ENCODE peak calls at places on chromosomes 16 and 17, in eight cellular contexts. B is cardiac muscle cell, U is heart right ventricle, W is pancreas, S is tibial artery, R is left ventricle myocardium inferior, X is esophagus squamous epithelium, J is SK-N-SH. V is an unnamed sample. For H3K27me3 and H3K4me1, the result is how much of the 10 kb centered on the place peaks cover.

GRCh38 chr16:53219795-53220194 is 165.0 kb downstream of the CHD9 start:
- DNase-seq in R (no peak), S (no peak), X (no peak), J (no peak), W (no peak), B (peak), U (no peak), V (no peak)

GRCh38 chr17:63519972-63520882 is 2.9 kb upstream of the KCNH6 start:
- DNase-seq in S (no peak), U (no peak), R (no peak), J (no peak), X (no peak), W (no peak), B (no peak), V (no peak)

GRCh38 chr17:39134878-39135277 is 16.6 kb downstream of the PLXDC1 start:
- DNase-seq in J (no peak), R (no peak), X (no peak), W (no peak), B (no peak), U (no peak), S (no peak), V (no peak)

GRCh38 chr17:76657505-76658386 is 14.2 kb upstream of the ST6GALNAC1 start:
- DNase-seq in S (no peak), J (no peak), B (no peak), U (no peak), W (no peak), X (no peak), R (no peak), V (no peak)

GRCh38 chr17:66834919-66835454 is at the start of gene CACNG5:
- DNase-seq in U (no peak), W (no peak), R (no peak), J (peak), S (peak), B (no peak), X (no peak), V (peak)

GRCh38 chr16:81693047-81693446 is 86.0 kb upstream of the PLCG2 start:
- DNase-seq in R (no peak), B (no peak), J (no peak), U (no peak), S (no peak), W (no peak), X (no peak), V (no peak)

GRCh38 chr17:39400547-39401411 is 647 bp downstream of the FBXL20 start:
- DNase-seq in U (peak), W (peak), J (peak), S (peak), X (no peak), B (peak), R (peak), V (no peak)

GRCh38 chr17:57372156-57372555 is 115.8 kb downstream of the MSI2 start:
- DNase-seq in J (no peak), S (no peak), B (peak), W (no peak), X (no peak), R (no peak), U (no peak), V (no peak)

GRCh38 chr17:83067071-83067717 is 12.2 kb upstream of the METRNL start:
- DNase-seq in B (no peak), R (peak), J (no peak), U (no peak), X (no peak), W (peak), S (peak), V (peak)

GRCh38 chr16:84603115-84603816 is 14.6 kb downstream of the COTL1 start:
- DNase-seq in B (peak), X (no peak), W (no peak), U (peak), R (peak), S (peak), J (no peak), V (peak)

GRCh38 chr16:30472328-30472942 is at the start of gene ITGAL:
- DNase-seq in B (no peak), R (peak), J (no peak), U (peak), S (no peak), X (peak), W (no peak), V (no peak)

GRCh38 chr16:14405611-14406537 is 224.2 kb downstream of the PARN start:
- DNase-seq in X (no peak), U (no peak), B (no peak), S (peak), J (peak), W (peak), R (no peak), V (peak)

GRCh38 chr17:17749921-17750320 is 68.7 kb downstream of the RAI1 start:
- DNase-seq in U (peak), R (no peak), S (no peak), X (no peak), J (peak), B (peak), W (no peak), V (peak)

GRCh38 chr16:84532855-84533486 is 28.5 kb upstream of the MEAK7 start:
- DNase-seq in U (no peak), B (peak), S (no peak), X (no peak), R (no peak), W (no peak), J (no peak), V (no peak)

GRCh38 chr17:74296548-74296936 is 22.5 kb downstream of the DNAI2 start:
- DNase-seq in S (no peak), B (peak), W (no peak), X (no peak), J (peak), R (peak), U (peak), V (peak)

GRCh38 chr17:9676742-9677387 is 31.5 kb downstream of the USP43 start:
- DNase-seq in W (no peak), S (no peak), X (no peak), U (no peak), B (no peak), R (no peak), J (no peak), V (no peak)

GRCh38 chr17:14143678-14144077 is 74.4 kb downstream of the COX10 start:
- DNase-seq in J (no peak), S (no peak), U (no peak), B (no peak), W (no peak), R (no peak), X (no peak), V (no peak)

GRCh38 chr16:55047331-55047730 is 116.7 kb downstream of the IRX5 start:
- DNase-seq in U (no peak), R (no peak), S (peak), J (no peak), W (no peak), X (no peak), B (no peak), V (no peak)

GRCh38 chr17:27741971-27742370 is 58.4 kb downstream of the NOS2 start:
- DNase-seq in R (no peak), S (no peak), U (no peak), J (no peak), X (no peak), W (no peak), B (no peak), V (no peak)

GRCh38 chr16:57479422-57480126 is 6.7 kb downstream of the DOK4 start:
- DNase-seq in X (no peak), W (no peak), R (peak), S (peak), J (peak), U (peak), B (peak), V (peak)

GRCh38 chr16:73048292-73049050 is 543 bp upstream of the ZFHX3 start:
- DNase-seq in X (no peak), W (no peak), J (peak), S (peak), B (peak), R (peak), U (peak), V (peak)

GRCh38 chr17:60729854-60730253 is 52.2 kb downstream of the BCAS3 start:
- DNase-seq in W (no peak), U (no peak), B (no peak), R (no peak), X (no peak), J (no peak), S (no peak), V (no peak)

GRCh38 chr16:35516971-35517370 is 2057.6 kb downstream of the TP53TG3F start:
- DNase-seq in R (no peak), B (no peak), U (no peak), J (no peak), S (no peak), X (no peak), W (no peak), V (no peak)

GRCh38 chr17:4375039-4375748 is 8.7 kb upstream of the UBE2G1 start:
- DNase-seq in R (no peak), J (no peak), X (no peak), W (no peak), S (no peak), B (no peak), U (no peak), V (no peak)

GRCh38 chr16:64858076-64858475 is 263.8 kb downstream of the CDH11 start:
- DNase-seq in X (no peak), R (no peak), B (no peak), J (no peak), W (no peak), U (no peak), S (no peak), V (no peak)

GRCh38 chr16:71961066-71962039 is 38.8 kb downstream of the PKD1L3 start:
- DNase-seq in W (peak), J (peak), S (peak), R (peak), U (peak), B (peak), X (peak), V (peak)

GRCh38 chr16:53507464-53508180 is 4.6 kb upstream of the AKTIP start:
- DNase-seq in R (no peak), X (no peak), J (no peak), U (no peak), W (no peak), S (no peak), B (no peak), V (no peak)

GRCh38 chr17:27853121-27853520 is 40.0 kb downstream of the LYRM9 start:
- DNase-seq in W (no peak), S (no peak), B (no peak), R (no peak), U (no peak), X (no peak), J (no peak), V (no peak)

GRCh38 chr16:17526956-17527355 is 56.2 kb upstream of the XYLT1 start:
- DNase-seq in W (no peak), S (no peak), B (no peak), R (no peak), X (no peak), U (no peak), J (no peak), V (no peak)

GRCh38 chr17:78425429-78425828 is 47.0 kb downstream of the PGS1 start:
- DNase-seq in R (no peak), U (no peak), S (no peak), B (no peak), W (no peak), X (no peak), J (no peak), V (no peak)

GRCh38 chr17:46876353-46876887 is 25.0 kb downstream of the WNT9B start:
- DNase-seq in X (no peak), U (no peak), W (peak), R (no peak), B (no peak), J (peak), S (no peak), V (peak)

GRCh38 chr17:81558941-81559806 is 7.0 kb upstream of the FAAP100 start:
- DNase-seq in U (no peak), J (no peak), W (no peak), B (no peak), R (peak), X (no peak), S (no peak), V (peak)
- TF ChIP-seq CTCF in U (peak), J (peak), W (no peak), B (peak), R (peak), X (no peak), S (no peak), V (peak)

DNA sequence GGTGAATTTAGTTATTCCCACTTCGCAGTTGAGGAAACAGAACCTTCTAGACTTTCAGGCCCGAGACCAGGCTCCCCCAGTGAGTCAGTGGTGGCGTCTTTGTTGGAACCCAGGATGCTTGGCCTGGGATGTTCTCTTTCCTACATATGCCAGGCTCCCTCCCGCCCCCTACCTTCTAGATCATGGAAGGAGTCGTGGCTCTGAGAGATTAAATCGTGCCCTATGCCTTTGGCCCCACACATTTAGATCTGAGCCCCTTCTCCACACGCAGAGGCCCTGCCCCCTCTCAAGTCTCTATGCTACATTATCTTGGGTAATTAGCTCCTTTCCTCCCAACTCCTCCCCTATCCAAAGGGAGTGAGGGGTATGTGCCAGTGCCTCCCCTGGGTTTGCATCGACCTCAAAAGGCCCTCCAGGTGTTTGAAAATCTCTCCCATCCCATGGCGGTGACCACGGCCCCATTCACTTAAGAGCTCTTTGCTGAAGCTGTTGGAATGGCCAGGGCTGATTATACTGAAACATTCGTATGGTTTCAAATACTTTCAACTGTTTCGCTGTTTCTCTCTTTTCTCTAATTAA is 3.0 kb downstream of the NGFR start:
- DNase-seq in R (no peak), B (no peak), S (no peak), U (no peak), X (no peak), J (peak), W (no peak), V (no peak)
- H3K27me3 ChIP-seq in R (half or more), B (half or more), S (under half), U (half or more), X (half or more), J (half or more), W (under half), V (under half)

GRCh38 chr17:2011421-2012371 is 13.4 kb downstream of the RTN4RL1 start:
- DNase-seq in J (no peak), R (no peak), B (peak), U (no peak), W (no peak), S (peak), X (no peak), V (no peak)
- H3K4me1 ChIP-seq in J (under half), R (under half), B (under half), U (under half), W (under half), S (under half), X (under half), V (under half)

GRCh38 chr16:718389-718788 is 2.6 kb upstream of the ANTKMT start:
- DNase-seq in U (no peak), W (no peak), J (no peak), X (no peak), S (no peak), B (no peak), R (no peak), V (no peak)

GRCh38 chr16:720507-720989 is 398 bp upstream of the ANTKMT start:
- DNase-seq in R (peak), J (peak), B (peak), W (no peak), U (peak), X (no peak), S (no peak), V (peak)

GRCh38 chr16:720990-721764 is at the start of gene ANTKMT:
- DNase-seq in J (peak), U (peak), X (no peak), S (peak), R (peak), W (peak), B (peak), V (peak)

GRCh38 chr16:718922-719321 is 2.0 kb upstream of the ANTKMT start:
- DNase-seq in R (no peak), S (no peak), J (no peak), X (no peak), W (no peak), U (no peak), B (no peak), V (no peak)

DNA sequence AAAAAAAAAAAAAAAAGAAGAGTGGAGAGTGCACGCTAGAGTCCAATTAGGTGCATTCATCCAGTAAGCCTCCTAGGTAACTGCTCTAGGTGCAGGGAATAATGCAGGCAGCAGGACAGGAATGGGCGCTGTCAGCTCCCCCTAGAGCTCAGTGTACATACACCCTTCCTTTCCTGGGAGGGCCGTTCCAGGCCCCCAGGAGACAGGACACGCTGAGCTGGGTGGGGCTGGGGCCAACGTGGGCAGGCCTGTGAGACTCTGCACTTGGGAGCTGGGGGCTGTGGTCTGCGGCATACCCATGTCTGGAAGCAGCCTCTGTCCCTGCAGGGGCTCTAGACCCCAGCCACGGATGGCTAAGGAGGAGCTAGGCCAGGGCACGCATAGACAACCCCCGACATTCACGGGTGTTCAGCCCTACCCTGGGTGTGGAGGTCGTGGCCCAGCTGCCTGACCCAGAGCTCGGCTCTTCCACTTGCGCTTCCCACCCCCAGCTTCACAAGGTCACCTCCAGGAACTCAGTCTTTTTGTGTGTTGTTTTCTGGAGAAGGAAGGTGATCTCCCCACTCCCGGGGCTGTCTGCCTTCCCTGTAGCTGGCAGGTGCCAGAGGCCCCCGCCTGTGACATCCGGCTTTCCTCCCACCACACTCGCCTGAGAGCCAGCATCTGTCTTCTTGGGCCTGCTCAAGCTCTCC is 985 bp upstream of the ANTKMT start:
- DNase-seq in B (no peak), W (no peak), X (no peak), R (no peak), U (no peak), S (no peak), J (peak), V (peak)
- TF ChIP-seq CTCF in B (peak), W (no peak), X (no peak), R (peak), U (no peak), S (no peak), J (peak), V (peak)

DNA sequence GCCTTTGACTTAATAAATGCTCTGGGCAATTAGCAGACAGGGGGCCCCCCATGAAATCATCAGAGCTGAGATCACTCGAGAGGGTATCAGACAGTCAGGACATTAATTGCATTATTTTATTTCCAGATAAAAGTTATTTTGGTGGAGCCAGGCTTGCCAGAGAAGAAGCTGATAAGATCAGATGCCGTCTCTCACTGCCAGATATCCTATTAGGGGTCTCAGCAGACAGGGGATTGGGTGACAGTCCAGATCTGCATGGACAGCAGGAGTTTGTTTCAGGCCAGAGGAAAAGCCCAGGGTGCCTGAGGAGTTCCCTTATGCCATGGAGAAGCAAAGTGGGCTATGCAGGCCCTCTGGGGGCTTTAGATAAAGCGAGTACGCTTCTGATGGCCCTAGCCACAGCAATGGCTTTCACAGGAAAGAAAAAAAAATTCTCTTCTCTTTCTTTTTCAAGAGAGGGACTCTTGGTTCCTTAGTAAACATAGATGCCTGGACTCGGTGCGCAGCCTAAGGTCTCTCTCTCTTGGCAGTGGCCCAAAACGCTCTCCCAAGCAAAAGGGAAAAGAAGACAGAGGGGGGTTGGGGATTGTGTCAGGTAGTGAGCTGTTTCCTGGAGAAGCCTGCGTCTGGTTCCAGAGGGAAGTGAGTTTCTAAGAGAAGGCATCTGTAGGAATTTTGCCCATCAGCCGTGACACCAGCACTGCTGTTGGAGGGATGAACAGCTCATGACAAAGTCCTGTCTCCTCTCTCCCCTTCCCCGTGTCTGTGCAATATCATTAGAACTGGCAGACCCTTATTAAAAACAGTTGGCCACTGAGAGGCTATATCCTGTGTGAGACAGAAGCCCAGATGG is 166.4 kb upstream of the FOXF1 start:
- DNase-seq in J (peak), X (no peak), B (peak), S (no peak), R (no peak), W (no peak), U (no peak), V (peak)
- H3K27me3 ChIP-seq in J (under half), X (half or more), B (under half), S (under half), R (half or more), W (under half), U (half or more), V (under half)

DNA sequence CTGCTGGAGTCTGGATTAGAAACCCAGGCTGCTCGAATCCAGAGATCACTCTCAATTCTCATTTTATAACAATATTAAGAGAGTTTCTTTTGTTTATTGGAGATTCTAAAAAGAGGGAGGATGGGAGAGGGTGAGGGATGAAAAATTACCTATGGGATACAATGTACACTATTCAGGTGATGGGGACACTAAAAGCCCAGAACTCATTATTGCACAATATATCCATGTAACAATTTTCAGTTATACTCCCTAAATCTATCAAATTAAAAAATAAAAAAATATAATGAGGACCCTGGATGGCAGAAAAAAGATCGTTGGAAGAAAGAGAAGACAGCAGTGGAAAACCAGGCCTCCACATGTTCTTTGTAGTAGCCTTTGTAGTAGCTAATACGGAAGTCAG is 100.8 kb downstream of the CNTNAP4 start:
- DNase-seq in B (no peak), W (no peak), X (no peak), R (no peak), S (no peak), J (no peak), U (no peak), V (no peak)
- H3K4me1 ChIP-seq in B (under half), W (under half), X (under half), R (under half), S (under half), J (under half), U (under half), V (under half)

GRCh38 chr16:10983175-10983558 is 38.8 kb downstream of the CLEC16A start:
- DNase-seq in B (no peak), X (no peak), U (no peak), J (no peak), W (no peak), S (no peak), R (no peak), V (no peak)
- TF ChIP-seq CTCF in B (no peak), X (no peak), U (no peak), J (peak), W (no peak), S (no peak), R (peak), V (peak)

DNA sequence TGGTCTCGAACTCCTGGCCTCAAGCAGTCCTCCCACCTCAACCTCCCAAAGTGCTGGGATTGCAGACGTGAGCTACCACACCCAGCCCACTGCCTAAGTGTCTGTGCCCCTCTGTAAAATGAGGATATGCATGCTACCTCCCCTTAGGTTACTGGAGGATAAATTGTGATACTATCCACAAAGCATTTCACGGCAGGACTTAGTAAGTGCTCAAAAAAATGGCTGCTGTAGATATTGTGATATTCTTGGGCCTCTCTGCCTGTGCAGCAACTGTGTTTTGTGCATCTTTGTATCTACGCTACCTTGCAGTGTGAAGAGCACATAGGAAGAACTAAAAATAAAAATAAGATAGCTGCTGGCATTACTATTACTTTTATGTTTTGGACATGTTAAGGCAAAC is 1.9 kb upstream of the CASKIN1 start:
- DNase-seq in J (no peak), B (no peak), U (no peak), X (no peak), R (no peak), W (no peak), S (no peak), V (no peak)
- H3K27me3 ChIP-seq in J (under half), B (under half), U (half or more), X (half or more), R (half or more), W (under half), S (under half), V (under half)

V was measured in BE2C.